ENCODE peak calls at places on chromosomes 12 and 14, in five cellular contexts. G is transverse colon, O is right lobe of liver, N is type B pancreatic cell, A is left ventricle myocardium inferior. L is an unnamed sample.

GRCh38 chr12:51171884-51172514 is 936 bp downstream of the TFCP2 start:
- DNase-seq in O (no peak), G (peak), A (no peak), N (no peak), L (no peak)

GRCh38 chr14:104171029-104171697 is 32.8 kb downstream of the KIF26A start:
- DNase-seq in N (no peak), A (no peak), O (no peak), G (no peak), L (no peak)

GRCh38 chr12:54016478-54016964 is 7.7 kb downstream of the HOXC8 start:
- DNase-seq in O (no peak), G (no peak), A (no peak), N (no peak), L (no peak)

GRCh38 chr14:59215353-59215752 is 26.9 kb downstream of the DAAM1 start:
- DNase-seq in A (peak), G (peak), N (no peak), O (peak), L (no peak)

GRCh38 chr14:78933948-78934524 is 763.9 kb downstream of the NRXN3 start:
- DNase-seq in G (no peak), N (no peak), A (no peak), O (no peak), L (no peak)

GRCh38 chr12:52343550-52343949 is 22.4 kb upstream of the KRT83 start:
- DNase-seq in G (no peak), A (no peak), O (no peak), N (no peak), L (no peak)

GRCh38 chr12:107331912-107332311 is 238.6 kb upstream of the CRY1 start:
- DNase-seq in N (no peak), G (no peak), A (no peak), O (no peak), L (no peak)

GRCh38 chr14:26597136-26598080 is at the start of gene NOVA1:
- DNase-seq in G (peak), O (peak), A (peak), N (peak), L (peak)

DNA sequence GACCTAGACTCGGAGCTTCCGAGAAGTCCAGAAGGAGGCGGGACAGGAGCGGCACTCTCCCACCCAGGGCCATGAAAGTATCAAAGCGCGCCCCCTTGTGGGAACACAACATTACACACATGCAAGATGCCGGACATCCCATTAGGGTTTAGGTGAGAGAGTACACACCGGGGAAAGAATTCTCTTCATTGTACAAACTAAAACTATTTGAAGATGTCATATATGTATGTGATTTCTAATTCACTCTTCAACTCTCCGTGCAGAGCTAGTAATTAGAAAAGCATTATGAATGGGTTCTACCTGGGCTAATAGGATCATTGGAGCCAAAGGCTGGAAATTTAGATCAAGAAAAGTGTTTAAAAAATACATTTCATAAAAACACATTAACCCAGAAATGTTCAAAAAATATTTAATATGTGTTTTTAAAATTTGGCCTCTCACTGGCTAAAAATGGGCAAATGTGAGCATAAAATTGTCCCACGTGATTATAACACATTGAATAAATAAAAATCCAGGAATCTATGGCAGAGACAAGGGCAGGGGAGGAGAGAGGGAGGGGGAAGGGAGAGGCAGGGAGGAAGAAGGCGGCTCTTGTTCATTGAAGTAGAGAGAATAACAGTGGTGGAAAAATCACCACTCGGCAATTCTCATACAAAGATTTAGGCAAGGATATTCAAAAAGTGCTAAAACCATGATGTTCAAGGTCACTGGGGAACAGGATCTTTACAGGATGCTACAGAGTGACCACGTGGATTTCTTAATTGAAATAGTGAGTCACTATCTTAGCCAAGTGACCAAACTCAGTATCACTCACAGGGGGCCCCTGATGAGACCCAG is 38.9 kb downstream of the FBXO21 start:
- DNase-seq in G (no peak), A (peak), N (no peak), O (no peak), L (no peak)
- TF ChIP-seq CTCF in G (peak), A (peak), N (peak), O (peak), L (peak)

GRCh38 chr12:131713349-131713748 is 2.5 kb downstream of the SFSWAP start:
- DNase-seq in O (no peak), A (no peak), N (no peak), G (no peak), L (no peak)

GRCh38 chr12:131714759-131715158 is 3.9 kb downstream of the SFSWAP start:
- DNase-seq in A (no peak), O (no peak), G (no peak), N (peak), L (no peak)

GRCh38 chr12:131709226-131709625 is 1.7 kb upstream of the SFSWAP start:
- DNase-seq in O (no peak), N (no peak), G (no peak), A (no peak), L (no peak)

GRCh38 chr12:131711551-131712205 is 788 bp downstream of the SFSWAP start:
- DNase-seq in O (no peak), N (no peak), G (no peak), A (no peak), L (no peak)

GRCh38 chr12:131710464-131711457 is at the start of gene SFSWAP:
- DNase-seq in O (peak), A (peak), G (peak), N (peak), L (no peak)
- TF ChIP-seq CTCF in O (no peak), A (no peak), G (no peak), N (peak), L (no peak)

DNA sequence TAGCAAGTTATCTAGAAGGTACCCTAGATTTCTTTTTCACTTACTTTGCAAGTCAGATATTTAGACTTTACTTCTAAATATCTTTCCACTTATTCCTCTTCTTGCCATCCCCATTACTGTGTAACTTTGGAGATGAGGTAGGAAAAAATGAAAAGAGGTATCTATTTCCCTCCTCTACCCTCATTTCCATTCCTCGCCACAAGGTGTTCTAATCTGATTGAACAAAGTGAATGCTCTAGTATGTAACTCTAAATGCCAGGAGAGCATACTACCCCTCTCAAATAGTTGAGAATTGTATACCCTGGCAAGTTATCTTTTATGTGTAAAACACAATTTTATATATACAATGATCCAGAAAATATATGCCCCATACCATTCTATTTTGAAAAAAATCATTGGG is 1.7 kb upstream of the LDHB start:
- DNase-seq in N (no peak), O (no peak), A (no peak), G (no peak), L (no peak)
- TF ChIP-seq CTCF in N (peak), O (no peak), A (peak), G (no peak), L (no peak)

GRCh38 chr12:116916122-116916521 is 5.4 kb downstream of the FBXW8 start:
- DNase-seq in G (no peak), A (no peak), N (no peak), O (no peak), L (no peak)

GRCh38 chr12:116915326-116915725 is 4.6 kb downstream of the FBXW8 start:
- DNase-seq in O (no peak), G (no peak), A (no peak), N (no peak), L (no peak)

GRCh38 chr12:116918464-116918863 is 7.7 kb downstream of the FBXW8 start:
- DNase-seq in G (no peak), N (no peak), A (no peak), O (no peak), L (no peak)

GRCh38 chr12:116919247-116919671 is 8.5 kb downstream of the FBXW8 start:
- DNase-seq in O (no peak), G (peak), N (no peak), A (no peak), L (no peak)

GRCh38 chr12:116916714-116917114 is 6.0 kb downstream of the FBXW8 start:
- DNase-seq in N (no peak), A (no peak), G (peak), O (no peak), L (no peak)
- TF ChIP-seq CTCF in N (peak), A (peak), G (no peak), O (no peak), L (no peak)